ENCODE peak calls at places on chromosomes 16 and 17, in four cellular contexts. F is heart left ventricle, K is esophagus squamous epithelium, O is astrocyte. H is an unnamed sample. For H3K4me1, the result is how much of the 10 kb centered on the place peaks cover.

GRCh38 chr16:70769761-70770160 is 31.2 kb downstream of the VAC14 start:
- DNase-seq in F (no peak), K (no peak), O (no peak), H (no peak)

GRCh38 chr17:69761767-69762321 is 313.2 kb upstream of the KCNJ16 start:
- DNase-seq in F (no peak), K (no peak), O (peak), H (no peak)

GRCh38 chr17:69179227-69179952 is 37.7 kb upstream of the ABCA6 start:
- DNase-seq in F (no peak), K (no peak), O (peak), H (no peak)

GRCh38 chr17:30597776-30598288 is 120.6 kb downstream of the GOSR1 start:
- DNase-seq in F (no peak), K (no peak), O (no peak), H (no peak)

GRCh38 chr16:9447195-9447551 is 355.7 kb downstream of the HAPSTR1 start:
- DNase-seq in F (peak), K (no peak), O (no peak), H (peak)

GRCh38 chr17:17921192-17922082 is 50.8 kb downstream of the TOM1L2 start:
- DNase-seq in F (peak), K (no peak), O (peak), H (no peak)

GRCh38 chr16:24776486-24777220 is 47.2 kb downstream of the TNRC6A start:
- DNase-seq in F (peak), K (no peak), O (peak), H (no peak)

GRCh38 chr17:38605852-38606645 is at the start of gene SRCIN1:
- DNase-seq in F (peak), K (no peak), O (no peak), H (peak)

GRCh38 chr17:63445571-63446217 is 412 bp downstream of the CYB561 start:
- DNase-seq in F (no peak), K (no peak), O (peak), H (peak)

GRCh38 chr17:69268442-69269068 is 39.9 kb upstream of the ABCA10 start:
- DNase-seq in F (no peak), K (no peak), O (no peak), H (no peak)

GRCh38 chr17:15171433-15172047 is 93.6 kb downstream of the PMP22 start:
- DNase-seq in F (peak), K (no peak), O (peak), H (peak)

GRCh38 chr16:2026461-2027023 is at the start of gene NHERF2:
- DNase-seq in F (peak), K (no peak), O (no peak), H (no peak)

GRCh38 chr17:9905902-9906301 is 831 bp upstream of the RCVRN start:
- DNase-seq in F (no peak), K (no peak), O (no peak), H (no peak)

GRCh38 chr16:83443972-83444371 is 363.8 kb upstream of the HSBP1 start:
- DNase-seq in F (no peak), K (no peak), O (no peak), H (no peak)

GRCh38 chr16:89449726-89450335 is 40.5 kb downstream of the ANKRD11 start:
- DNase-seq in F (no peak), K (no peak), O (peak), H (no peak)

GRCh38 chr17:33459078-33459940 is 166.2 kb upstream of the ASIC2 start:
- DNase-seq in F (no peak), K (no peak), O (no peak), H (no peak)

GRCh38 chr16:9141813-9142212 is 50.4 kb downstream of the HAPSTR1 start:
- DNase-seq in F (no peak), K (no peak), O (no peak), H (peak)

GRCh38 chr17:78375401-78376079 is 2.9 kb upstream of the PGS1 start:
- DNase-seq in F (no peak), K (no peak), O (peak), H (peak)

GRCh38 chr16:85330694-85331188 is 218.5 kb upstream of the CIBAR2 start:
- DNase-seq in F (no peak), K (no peak), O (peak), H (no peak)

GRCh38 chr17:17213775-17214174 is 7.6 kb upstream of the PLD6 start:
- DNase-seq in F (no peak), K (no peak), O (no peak), H (no peak)

GRCh38 chr17:55134486-55135157 is 130.1 kb upstream of the HLF start:
- DNase-seq in F (no peak), K (no peak), O (peak), H (no peak)

GRCh38 chr16:90012978-90013745 is 6.1 kb downstream of the DBNDD1 start:
- DNase-seq in F (no peak), K (no peak), O (no peak), H (no peak)

GRCh38 chr17:79702071-79702470 is 28.7 kb upstream of the ENPP7 start:
- DNase-seq in F (no peak), K (no peak), O (no peak), H (no peak)

GRCh38 chr16:79253100-79253631 is 347.4 kb downstream of the MAF start:
- DNase-seq in F (no peak), K (no peak), O (no peak), H (no peak)

GRCh38 chr16:67963325-67964321 is 4.8 kb downstream of the SLC12A4 start:
- DNase-seq in F (peak), K (no peak), O (no peak), H (no peak)

GRCh38 chr17:72380737-72381136 is 259.9 kb downstream of the SOX9 start:
- DNase-seq in F (no peak), K (no peak), O (no peak), H (no peak)

GRCh38 chr16:84501077-84501735 is 3.3 kb downstream of the MEAK7 start:
- DNase-seq in F (no peak), K (no peak), O (peak), H (no peak)

GRCh38 chr16:84582958-84583516 is 34.8 kb downstream of the COTL1 start:
- DNase-seq in F (no peak), K (no peak), O (peak), H (no peak)

GRCh38 chr17:7590743-7591142 is 849 bp upstream of the SOX15 start:
- DNase-seq in F (no peak), K (no peak), O (peak), H (no peak)

GRCh38 chr17:76672892-76673291 is 29.3 kb upstream of the ST6GALNAC1 start:
- DNase-seq in F (no peak), K (no peak), O (no peak), H (no peak)

GRCh38 chr17:78278139-78278741 is 46.8 kb downstream of the TMEM235 start:
- DNase-seq in F (no peak), K (no peak), O (no peak), H (no peak)

GRCh38 chr16:11668590-11669379 is 530 bp downstream of the SNN start:
- DNase-seq in F (peak), K (no peak), O (no peak), H (no peak)

GRCh38 chr16:68230176-68230571 is 5.8 kb downstream of the ESRP2 start:
- DNase-seq in F (no peak), K (no peak), O (no peak), H (no peak)

GRCh38 chr16:77788196-77789084 is at the start of gene VAT1L:
- DNase-seq in F (peak), K (no peak), O (peak), H (no peak)

GRCh38 chr17:46199379-46199778 is 6.2 kb upstream of the KANSL1 start:
- DNase-seq in F (no peak), K (no peak), O (no peak), H (no peak)

GRCh38 chr16:79217375-79218011 is 383.0 kb downstream of the MAF start:
- DNase-seq in F (no peak), K (no peak), O (no peak), H (no peak)

GRCh38 chr16:89884041-89884421 is 10.6 kb downstream of the TCF25 start:
- DNase-seq in F (no peak), K (no peak), O (no peak), H (no peak)

GRCh38 chr17:61837175-61838051 is 25.9 kb downstream of the BRIP1 start:
- DNase-seq in F (peak), K (no peak), O (peak), H (peak)

GRCh38 chr16:4684763-4685162 is 8.6 kb upstream of the NUDT16L1 start:
- DNase-seq in F (no peak), K (no peak), O (no peak), H (no peak)

GRCh38 chr17:2688351-2689342 is 22.9 kb downstream of the CLUH start:
- DNase-seq in F (no peak), K (no peak), O (no peak), H (peak)

DNA sequence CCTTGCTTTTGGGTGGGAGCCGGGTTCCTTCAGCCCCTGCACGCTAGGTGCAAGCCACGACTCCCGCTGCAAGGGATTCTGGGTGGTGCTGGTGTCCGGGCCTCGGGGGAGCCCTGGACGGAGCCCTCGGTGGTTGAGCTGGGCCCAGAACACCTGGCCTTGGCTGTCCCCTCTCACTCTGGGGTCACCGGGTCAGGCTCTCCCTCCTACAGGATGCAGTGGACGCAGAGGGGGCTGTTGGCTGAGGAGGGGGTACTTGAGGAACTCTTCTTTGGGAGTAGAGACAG is 27.9 kb upstream of the SLC38A10 start:
- DNase-seq in F (no peak), K (no peak), O (no peak), H (no peak)
- H3K4me1 ChIP-seq in F (under half), K (under half), O (under half), H (under half)

GRCh38 chr17:57997085-57997809 is 9.2 kb upstream of the VEZF1 start:
- DNase-seq in F (no peak), K (no peak), O (no peak), H (no peak)

GRCh38 chr17:57999496-58000017 is 7.5 kb downstream of the SRSF1 start:
- DNase-seq in F (no peak), K (no peak), O (peak), H (no peak)

GRCh38 chr17:57995076-57995956 is 7.3 kb upstream of the VEZF1 start:
- DNase-seq in F (peak), K (no peak), O (peak), H (no peak)

GRCh38 chr17:57999010-57999495 is 8.0 kb downstream of the SRSF1 start:
- DNase-seq in F (no peak), K (no peak), O (no peak), H (no peak)

DNA sequence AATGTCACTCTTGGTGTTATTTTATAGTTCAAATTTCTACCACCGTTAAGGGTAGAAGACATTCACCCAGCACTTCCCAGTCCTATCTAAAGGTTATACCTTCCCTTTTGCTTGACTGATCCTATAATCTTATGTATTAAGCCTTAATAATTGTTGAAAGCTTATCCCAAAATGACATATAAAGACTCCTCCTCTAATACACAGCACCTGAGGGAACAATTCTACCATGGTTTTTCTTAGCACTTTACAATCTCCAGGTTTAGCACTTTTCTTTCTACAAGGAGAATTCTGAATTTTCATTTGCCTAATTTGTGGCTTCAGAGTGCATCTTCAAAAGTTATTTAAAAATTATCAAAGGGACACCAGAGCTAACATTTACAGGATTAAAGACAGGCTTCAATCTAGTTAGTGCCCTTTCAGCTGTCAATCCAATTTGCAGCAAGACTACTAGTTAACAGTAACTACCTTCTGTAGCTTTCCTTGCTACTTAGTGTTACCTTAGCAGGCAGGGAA is 8.8 kb downstream of the SRSF1 start:
- DNase-seq in F (no peak), K (no peak), O (no peak), H (no peak)
- H3K4me3 ChIP-seq in F (no peak), K (no peak), O (no peak), H (no peak)

DNA sequence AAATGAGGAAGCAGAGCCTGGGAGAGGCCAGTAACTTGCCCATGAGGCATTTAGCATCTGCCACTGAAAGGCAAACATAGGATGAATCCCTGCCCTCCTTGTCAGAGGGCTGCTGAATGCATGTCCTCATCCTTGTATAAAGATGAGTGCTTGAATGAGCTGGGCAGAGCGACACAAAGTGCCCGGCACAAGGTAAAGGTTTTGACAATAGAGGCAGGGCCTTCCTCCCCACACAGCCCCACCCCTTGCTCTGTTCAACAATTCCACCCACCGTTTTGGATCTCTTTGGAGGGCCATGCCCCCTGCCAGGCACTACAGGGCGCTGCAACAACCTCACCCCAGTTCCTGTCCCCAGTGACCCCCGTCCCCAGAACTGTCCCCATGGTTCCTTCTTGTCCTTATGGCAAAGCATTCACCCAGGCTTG is 1.4 kb upstream of the KRT19 start:
- DNase-seq in F (no peak), K (no peak), O (no peak), H (no peak)
- H3K27ac ChIP-seq in F (no peak), K (peak), O (peak), H (peak)

GRCh38 chr17:27620721-27621120 is 10.3 kb upstream of the LGALS9 start:
- DNase-seq in F (no peak), K (no peak), O (no peak), H (no peak)
- H3K4me1 ChIP-seq in F (under half), K (under half), O (under half), H (under half)

DNA sequence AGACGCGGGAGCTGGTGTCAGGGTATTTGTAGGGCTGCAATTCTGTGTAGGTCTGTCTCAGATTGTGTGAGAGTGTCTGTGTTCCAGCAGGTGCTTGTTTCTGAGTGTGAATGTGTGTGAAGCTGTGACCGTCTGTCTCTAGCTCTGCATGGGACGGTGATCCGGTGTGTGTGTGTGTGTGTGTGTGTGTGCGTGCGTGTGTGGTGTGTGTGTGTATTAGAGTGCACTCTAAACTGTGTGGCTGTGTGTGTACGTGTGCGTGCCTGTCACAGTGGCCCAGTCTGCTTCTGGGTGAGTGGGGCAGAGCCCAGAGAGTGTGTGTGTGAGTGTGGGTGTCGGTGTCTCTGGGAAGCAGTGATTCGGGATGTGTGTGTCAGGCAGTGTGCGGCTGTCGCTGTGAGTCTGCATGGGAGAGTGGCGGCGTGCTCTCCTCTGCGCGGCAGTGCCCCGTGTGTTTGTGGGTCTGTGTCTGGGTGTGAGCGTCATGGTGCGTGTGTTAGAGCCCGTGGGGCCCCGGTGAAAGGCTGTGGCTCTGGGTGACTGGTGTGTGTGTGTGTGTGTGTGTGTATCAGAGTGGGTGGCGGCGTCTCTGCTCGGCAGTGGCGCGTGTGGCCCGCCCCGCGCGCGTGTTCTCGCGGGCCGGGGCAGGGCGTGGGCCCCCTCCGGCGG is 434 bp upstream of the WSCD1 start:
- DNase-seq in F (no peak), K (no peak), O (no peak), H (no peak)
- H3K4me3 ChIP-seq in F (peak), K (peak), O (no peak), H (peak)

GRCh38 chr17:29412780-29413565 is 22.8 kb downstream of the TAOK1 start:
- DNase-seq in F (no peak), K (no peak), O (peak), H (no peak)

GRCh38 chr17:29407856-29408255 is 17.7 kb downstream of the TAOK1 start:
- DNase-seq in F (no peak), K (no peak), O (no peak), H (no peak)

GRCh38 chr17:29409963-29410362 is 19.8 kb downstream of the TAOK1 start:
- DNase-seq in F (no peak), K (no peak), O (no peak), H (no peak)
- H3K27ac ChIP-seq in F (no peak), K (no peak), O (no peak), H (no peak)

GRCh38 chr17:40320771-40321501 is 12.0 kb downstream of the RARA start:
- DNase-seq in F (peak), K (no peak), O (no peak), H (peak)
- H3K4me1 ChIP-seq in F (half or more), K (half or more), O (half or more), H (half or more)

GRCh38 chr17:64641499-64641898 is 20.6 kb downstream of the SMURF2 start:
- DNase-seq in F (no peak), K (no peak), O (peak), H (no peak)
- H3K4me3 ChIP-seq in F (no peak), K (no peak), O (no peak), H (no peak)